ENCODE peak calls at places on chromosome 2, in six cellular contexts. N, R, X, T, F and I are unnamed samples.

GRCh38 chr2:241188386-241189092 is at the start of gene ANO7:
- ATAC-seq in F (peak), X (no peak), T (no peak), R (peak), N (no peak), I (peak)

GRCh38 chr2:214069254-214069653 is 341.6 kb upstream of the VWC2L start:
- ATAC-seq in N (peak), F (no peak), R (peak), T (peak), X (peak), I (peak)

GRCh38 chr2:197461073-197461472 is 7.7 kb downstream of the COQ10B start:
- ATAC-seq in T (peak), F (no peak), X (no peak), R (no peak), N (no peak), I (no peak)

GRCh38 chr2:150716186-150716585 is 228.7 kb upstream of the RND3 start:
- ATAC-seq in X (no peak), T (no peak), N (no peak), F (no peak), R (no peak), I (no peak)

GRCh38 chr2:85053802-85054201 is 79.4 kb upstream of the TCF7L1 start:
- ATAC-seq in X (peak), T (peak), N (peak), R (no peak), F (no peak), I (no peak)

GRCh38 chr2:12050381-12050780 is 303.9 kb downstream of the LPIN1 start:
- ATAC-seq in N (peak), R (peak), X (no peak), T (no peak), F (no peak), I (peak)

GRCh38 chr2:97742381-97742847 is 29.0 kb downstream of the ZAP70 start:
- ATAC-seq in R (no peak), T (no peak), N (peak), X (peak), F (no peak), I (no peak)

GRCh38 chr2:33378551-33379220 is 97.8 kb upstream of the RASGRP3 start:
- ATAC-seq in F (no peak), N (no peak), X (no peak), T (no peak), R (peak), I (no peak)

GRCh38 chr2:236823230-236823629 is 253.6 kb downstream of the ACKR3 start:
- ATAC-seq in X (no peak), N (no peak), R (no peak), T (no peak), F (no peak), I (peak)